ENCODE peak calls at places on chromosomes 16 and 17, in ten cellular contexts. One of them, this sample, is unnamed.

GRCh38 chr17:69030145-69030544 is 30.6 kb downstream of the ABCA9 start:
- DNase-seq in choroid plexus epithelial cell: no peak
- DNase-seq in epithelial cell of esophagus: peak; percentile 19
- DNase-seq in keratinocyte: no peak
- DNase-seq in IMR-90: peak; percentile 8
- DNase-seq in heart left ventricle: no peak
- DNase-seq in stomach: no peak
- DNase-seq in NB4: no peak
- DNase-seq in GM12878: no peak
- DNase-seq in thyroid gland: no peak
- DNase-seq in this sample: peak; percentile 13

GRCh38 chr16:72844225-72844920 is 203.6 kb downstream of the ZFHX3 start:
- DNase-seq in choroid plexus epithelial cell: no peak
- DNase-seq in epithelial cell of esophagus: no peak
- DNase-seq in keratinocyte: no peak
- DNase-seq in IMR-90: no peak
- DNase-seq in heart left ventricle: no peak
- DNase-seq in stomach: no peak
- DNase-seq in NB4: peak; percentile 75
- DNase-seq in GM12878: peak; percentile 11
- DNase-seq in thyroid gland: no peak
- DNase-seq in this sample: no peak

GRCh38 chr17:81429353-81429774 is 34.1 kb downstream of the BAHCC1 start:
- DNase-seq in choroid plexus epithelial cell: peak; percentile 76
- DNase-seq in epithelial cell of esophagus: peak; percentile 71
- DNase-seq in keratinocyte: no peak
- DNase-seq in IMR-90: peak; percentile 67
- DNase-seq in heart left ventricle: peak; percentile 87
- DNase-seq in stomach: peak; percentile 90
- DNase-seq in NB4: no peak
- DNase-seq in GM12878: no peak
- DNase-seq in thyroid gland: peak; percentile 92
- DNase-seq in this sample: peak; percentile 77

GRCh38 chr16:30076276-30076791 is 540 bp downstream of the PPP4C start:
- DNase-seq in choroid plexus epithelial cell: no peak
- DNase-seq in epithelial cell of esophagus: no peak
- DNase-seq in keratinocyte: no peak
- DNase-seq in IMR-90: no peak
- DNase-seq in heart left ventricle: peak; percentile 30
- DNase-seq in stomach: no peak
- DNase-seq in NB4: no peak
- DNase-seq in GM12878: no peak
- DNase-seq in thyroid gland: no peak
- DNase-seq in this sample: no peak

GRCh38 chr17:73536700-73537680 is 107.3 kb downstream of the SDK2 start:
- DNase-seq in choroid plexus epithelial cell: no peak
- DNase-seq in epithelial cell of esophagus: no peak
- DNase-seq in keratinocyte: no peak
- DNase-seq in IMR-90: no peak
- DNase-seq in heart left ventricle: no peak
- DNase-seq in stomach: no peak
- DNase-seq in NB4: no peak
- DNase-seq in GM12878: no peak
- DNase-seq in thyroid gland: no peak
- DNase-seq in this sample: no peak

GRCh38 chr16:85177448-85177846 is 65.2 kb upstream of the CIBAR2 start:
- DNase-seq in choroid plexus epithelial cell: no peak
- DNase-seq in epithelial cell of esophagus: no peak
- DNase-seq in keratinocyte: no peak
- DNase-seq in IMR-90: no peak
- DNase-seq in heart left ventricle: no peak
- DNase-seq in stomach: no peak
- DNase-seq in NB4: no peak
- DNase-seq in GM12878: no peak
- DNase-seq in thyroid gland: no peak
- DNase-seq in this sample: no peak

GRCh38 chr17:79791354-79792123 is 5.3 kb downstream of the CBX8 start:
- DNase-seq in choroid plexus epithelial cell: no peak
- DNase-seq in epithelial cell of esophagus: no peak
- DNase-seq in keratinocyte: no peak
- DNase-seq in IMR-90: no peak
- DNase-seq in heart left ventricle: no peak
- DNase-seq in stomach: no peak
- DNase-seq in NB4: no peak
- DNase-seq in GM12878: no peak
- DNase-seq in thyroid gland: no peak
- DNase-seq in this sample: no peak

GRCh38 chr17:67400193-67400592 is 23.1 kb downstream of the PITPNC1 start:
- DNase-seq in choroid plexus epithelial cell: peak; percentile 4
- DNase-seq in epithelial cell of esophagus: no peak
- DNase-seq in keratinocyte: no peak
- DNase-seq in IMR-90: peak; percentile 12
- DNase-seq in heart left ventricle: no peak
- DNase-seq in stomach: no peak
- DNase-seq in NB4: no peak
- DNase-seq in GM12878: no peak
- DNase-seq in thyroid gland: no peak
- DNase-seq in this sample: no peak

GRCh38 chr16:51306116-51306515 is 155.0 kb upstream of the SALL1 start:
- DNase-seq in choroid plexus epithelial cell: no peak
- DNase-seq in epithelial cell of esophagus: no peak
- DNase-seq in keratinocyte: no peak
- DNase-seq in IMR-90: no peak
- DNase-seq in heart left ventricle: no peak
- DNase-seq in stomach: no peak
- DNase-seq in NB4: no peak
- DNase-seq in GM12878: no peak
- DNase-seq in thyroid gland: no peak
- DNase-seq in this sample: no peak

GRCh38 chr16:56382901-56383355 is 42.4 kb downstream of the AMFR start:
- DNase-seq in choroid plexus epithelial cell: no peak
- DNase-seq in epithelial cell of esophagus: peak; percentile 85
- DNase-seq in keratinocyte: peak; percentile 77
- DNase-seq in IMR-90: peak; percentile 87
- DNase-seq in heart left ventricle: no peak
- DNase-seq in stomach: no peak
- DNase-seq in NB4: no peak
- DNase-seq in GM12878: no peak
- DNase-seq in thyroid gland: no peak
- DNase-seq in this sample: peak; percentile 48

DNA sequence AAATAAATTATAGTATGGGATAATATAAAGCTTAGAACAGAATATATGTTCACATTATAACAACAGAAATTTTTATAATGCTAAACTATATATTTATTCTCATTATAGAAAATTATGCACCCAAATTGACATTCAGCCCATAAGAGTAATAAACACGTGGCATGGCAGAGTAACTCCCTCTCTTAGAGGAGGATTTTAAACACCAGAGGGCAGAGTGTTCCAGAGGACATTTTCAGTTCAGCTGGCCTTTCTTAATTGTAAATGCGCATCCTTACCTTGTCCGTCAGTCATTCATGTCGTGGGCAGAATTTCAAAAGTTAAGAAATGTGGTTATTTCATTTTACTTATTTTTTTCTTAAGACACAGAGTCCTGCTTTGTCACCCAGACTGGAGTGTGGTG is 147.1 kb downstream of the TANC2 start:
- DNase-seq in choroid plexus epithelial cell: peak; percentile 30
- DNase-seq in epithelial cell of esophagus: no peak
- DNase-seq in keratinocyte: no peak
- DNase-seq in IMR-90: no peak
- DNase-seq in heart left ventricle: no peak
- DNase-seq in stomach: no peak
- DNase-seq in NB4: peak; percentile 26
- DNase-seq in GM12878: no peak
- DNase-seq in thyroid gland: no peak
- DNase-seq in this sample: peak; percentile 23
- TF ChIP-seq CTCF in choroid plexus epithelial cell: peak; percentile 40
- TF ChIP-seq CTCF in epithelial cell of esophagus: no peak
- TF ChIP-seq CTCF in keratinocyte: no peak
- TF ChIP-seq CTCF in IMR-90: peak; percentile 17
- TF ChIP-seq CTCF in heart left ventricle: no peak
- TF ChIP-seq CTCF in stomach: no peak
- TF ChIP-seq CTCF in NB4: no peak
- TF ChIP-seq CTCF in GM12878: peak; percentile 21
- TF ChIP-seq CTCF in thyroid gland: no peak
- TF ChIP-seq CTCF in this sample: peak; percentile 15

DNA sequence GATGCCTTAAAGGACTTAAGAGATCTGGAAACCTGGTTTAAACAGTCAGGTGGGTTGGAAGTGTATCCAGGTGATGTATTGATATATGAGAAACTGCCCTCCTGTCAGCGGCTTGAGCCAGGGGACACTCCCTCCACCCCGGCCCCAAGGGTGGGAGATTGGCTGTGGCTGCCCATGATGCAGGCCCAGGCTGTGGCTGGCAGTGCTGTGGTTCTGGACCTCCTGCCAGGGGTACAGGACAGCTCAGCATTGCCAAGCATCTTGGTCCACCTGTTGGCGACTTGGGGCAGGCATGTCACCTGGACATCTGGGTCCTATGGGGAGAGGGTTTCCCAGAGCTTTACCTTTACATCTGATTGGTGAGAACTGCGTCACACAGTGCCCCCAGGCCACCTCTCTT is 201.0 kb downstream of the SPECC1 start:
- DNase-seq in choroid plexus epithelial cell: no peak
- DNase-seq in epithelial cell of esophagus: no peak
- DNase-seq in keratinocyte: no peak
- DNase-seq in IMR-90: no peak
- DNase-seq in heart left ventricle: no peak
- DNase-seq in stomach: no peak
- DNase-seq in NB4: no peak
- DNase-seq in GM12878: no peak
- DNase-seq in thyroid gland: no peak
- DNase-seq in this sample: no peak
- H3K4me3 ChIP-seq in choroid plexus epithelial cell: no peak overlapping the region
- H3K4me3 ChIP-seq in epithelial cell of esophagus: no peak overlapping the region
- H3K4me3 ChIP-seq in keratinocyte: no peak overlapping the region
- H3K4me3 ChIP-seq in IMR-90: no peak overlapping the region
- H3K4me3 ChIP-seq in heart left ventricle: no peak overlapping the region
- H3K4me3 ChIP-seq in stomach: no peak overlapping the region
- H3K4me3 ChIP-seq in NB4: no peak overlapping the region
- H3K4me3 ChIP-seq in GM12878: no peak overlapping the region
- H3K4me3 ChIP-seq in thyroid gland: no peak overlapping the region
- H3K4me3 ChIP-seq in this sample: no peak overlapping the region

DNA sequence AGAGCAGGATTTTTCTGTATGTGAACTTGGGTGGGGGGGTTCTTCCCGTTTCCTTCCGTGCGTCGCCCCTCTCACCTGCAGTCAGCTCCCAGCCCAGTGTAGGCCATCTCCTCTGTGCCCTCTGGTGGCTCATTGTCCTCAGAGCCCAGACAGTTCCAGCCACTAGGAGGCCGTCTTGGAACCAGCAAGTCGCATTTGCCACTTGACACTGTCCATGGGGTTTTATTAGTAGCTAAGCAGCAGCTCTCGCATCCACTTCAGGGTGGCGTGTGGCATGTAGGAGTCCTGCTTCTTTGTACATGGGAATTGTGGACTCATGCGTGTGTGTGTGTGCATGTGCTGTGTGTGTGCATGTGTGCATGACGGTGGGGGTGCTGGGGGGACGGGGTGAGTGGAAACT is 74.0 kb downstream of the SEC14L1 start:
- DNase-seq in choroid plexus epithelial cell: peak; percentile 42
- DNase-seq in epithelial cell of esophagus: peak; percentile 41
- DNase-seq in keratinocyte: no peak
- DNase-seq in IMR-90: peak; percentile 31
- DNase-seq in heart left ventricle: peak; percentile 69
- DNase-seq in stomach: peak; percentile 51
- DNase-seq in NB4: peak; percentile 50
- DNase-seq in GM12878: no peak
- DNase-seq in thyroid gland: peak; percentile 87
- DNase-seq in this sample: peak; percentile 44
- TF ChIP-seq CTCF in choroid plexus epithelial cell: peak; percentile 57
- TF ChIP-seq CTCF in epithelial cell of esophagus: peak; percentile 62
- TF ChIP-seq CTCF in keratinocyte: peak; percentile 39
- TF ChIP-seq CTCF in IMR-90: peak; percentile 58
- TF ChIP-seq CTCF in heart left ventricle: peak; percentile 40
- TF ChIP-seq CTCF in stomach: peak; percentile 42
- TF ChIP-seq CTCF in NB4: peak; percentile 60
- TF ChIP-seq CTCF in GM12878: peak; percentile 39
- TF ChIP-seq CTCF in thyroid gland: peak; percentile 77
- TF ChIP-seq CTCF in this sample: peak; percentile 55

GRCh38 chr16:53370827-53371226 is 63.4 kb upstream of the RBL2 start:
- DNase-seq in choroid plexus epithelial cell: no peak
- DNase-seq in epithelial cell of esophagus: no peak
- DNase-seq in keratinocyte: no peak
- DNase-seq in IMR-90: no peak
- DNase-seq in heart left ventricle: no peak
- DNase-seq in stomach: no peak
- DNase-seq in NB4: peak; percentile 51
- DNase-seq in GM12878: no peak
- DNase-seq in thyroid gland: no peak
- DNase-seq in this sample: no peak

GRCh38 chr16:53378138-53378537 is 56.1 kb upstream of the RBL2 start:
- DNase-seq in choroid plexus epithelial cell: no peak
- DNase-seq in epithelial cell of esophagus: peak; percentile 81
- DNase-seq in keratinocyte: peak; percentile 40
- DNase-seq in IMR-90: no peak
- DNase-seq in heart left ventricle: no peak
- DNase-seq in stomach: no peak
- DNase-seq in NB4: no peak
- DNase-seq in GM12878: peak; percentile 5
- DNase-seq in thyroid gland: no peak
- DNase-seq in this sample: no peak

GRCh38 chr16:53369921-53370320 is 64.3 kb upstream of the RBL2 start:
- DNase-seq in choroid plexus epithelial cell: peak; percentile 75
- DNase-seq in epithelial cell of esophagus: peak; percentile 48
- DNase-seq in keratinocyte: no peak
- DNase-seq in IMR-90: peak; percentile 22
- DNase-seq in heart left ventricle: no peak
- DNase-seq in stomach: no peak
- DNase-seq in NB4: peak; percentile 90
- DNase-seq in GM12878: no peak
- DNase-seq in thyroid gland: no peak
- DNase-seq in this sample: peak; percentile 30

DNA sequence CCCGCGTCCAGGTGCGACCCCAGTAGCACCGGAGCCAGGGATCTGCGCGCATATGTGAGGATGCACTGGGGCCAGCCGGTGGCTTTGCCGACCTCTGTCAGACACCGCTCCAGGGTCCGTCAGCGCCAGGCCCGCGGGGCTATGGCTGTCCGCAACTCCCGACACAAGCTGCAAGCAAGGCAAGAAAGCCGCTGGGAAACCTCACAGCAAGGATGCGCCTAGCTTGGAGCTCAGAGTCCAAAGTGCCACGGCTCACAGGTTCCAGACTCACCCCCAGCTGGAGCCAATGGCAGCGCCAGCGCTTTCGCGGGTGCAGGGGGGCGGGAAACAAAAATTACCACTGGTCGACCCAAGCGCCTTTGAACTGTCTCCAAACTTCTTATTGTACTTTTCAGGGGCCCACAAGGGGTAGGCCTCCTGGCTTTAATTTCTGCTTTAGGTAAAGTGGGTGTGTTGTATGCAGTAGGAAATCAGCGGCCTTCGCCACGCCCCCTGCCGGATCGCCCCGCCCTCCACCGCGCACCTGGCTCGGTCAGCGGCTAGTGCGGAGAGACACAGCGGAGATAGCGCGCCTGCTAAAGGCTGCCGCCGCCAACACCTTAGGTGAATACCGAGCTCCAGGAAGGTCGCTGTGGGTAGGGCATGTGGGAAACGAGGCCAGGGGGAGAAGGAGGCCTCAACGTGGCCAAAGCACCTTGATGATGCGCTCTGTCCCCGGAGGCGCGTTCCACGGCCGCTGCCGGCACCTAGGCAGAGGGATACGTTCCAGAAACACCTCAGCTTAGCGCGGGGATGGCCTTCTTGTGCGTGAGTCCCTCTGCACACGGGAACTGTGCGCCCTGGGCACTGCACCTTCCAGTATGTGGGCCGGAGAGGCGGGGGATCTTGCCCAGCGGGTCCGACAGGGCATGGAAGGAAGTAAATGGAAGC is 61.1 kb upstream of the RBL2 start:
- DNase-seq in choroid plexus epithelial cell: no peak
- DNase-seq in epithelial cell of esophagus: peak; percentile 73
- DNase-seq in keratinocyte: no peak
- DNase-seq in IMR-90: no peak
- DNase-seq in heart left ventricle: no peak
- DNase-seq in stomach: peak; percentile 85
- DNase-seq in NB4: no peak
- DNase-seq in GM12878: no peak
- DNase-seq in thyroid gland: peak; percentile 52
- DNase-seq in this sample: no peak
- H3K4me3 ChIP-seq in choroid plexus epithelial cell: no peak overlapping the region
- H3K4me3 ChIP-seq in epithelial cell of esophagus: peak overlapping the region; percentile 59
- H3K4me3 ChIP-seq in keratinocyte: peak overlapping the region; percentile 50
- H3K4me3 ChIP-seq in IMR-90: no peak overlapping the region
- H3K4me3 ChIP-seq in heart left ventricle: peak overlapping the region; percentile 10
- H3K4me3 ChIP-seq in stomach: peak overlapping the region; percentile 47
- H3K4me3 ChIP-seq in NB4: no peak overlapping the region
- H3K4me3 ChIP-seq in GM12878: no peak overlapping the region
- H3K4me3 ChIP-seq in thyroid gland: peak overlapping the region; percentile 14
- H3K4me3 ChIP-seq in this sample: no peak overlapping the region